ENCODE peak calls at places on chromosomes 2 and 18, in five cellular contexts. U is HepG2, F is HCT116, O is K562, V is NT2/D1. P is an unnamed sample.

GRCh38 chr2:175207741-175208438 is 26.4 kb upstream of the ATP5MC3 start:
- DNase-seq in U (no peak), F (no peak), O (no peak), V (no peak), P (no peak)

GRCh38 chr2:1743396-1744150 is 742 bp downstream of the PXDN start:
- DNase-seq in U (no peak), F (no peak), O (no peak), V (no peak), P (peak; percentile 71)

GRCh38 chr2:113228351-113228750 is 50.4 kb downstream of the PAX8 start:
- DNase-seq in U (no peak), F (no peak), O (no peak), V (no peak), P (no peak)

GRCh38 chr2:157874278-157874825 is 1.8 kb downstream of the ACVR1 start:
- DNase-seq in U (no peak), F (no peak), O (no peak), V (no peak), P (no peak)

GRCh38 chr18:56952026-56952425 is 194.9 kb upstream of the BOD1L2 start:
- DNase-seq in U (no peak), F (no peak), O (no peak), V (no peak), P (no peak)

GRCh38 chr2:8380026-8380425 is 301.8 kb upstream of the ID2 start:
- DNase-seq in U (no peak), F (no peak), O (no peak), V (no peak), P (no peak)

GRCh38 chr2:58571181-58571852 is 330.2 kb upstream of the FANCL start:
- DNase-seq in U (peak; percentile 50), F (peak; percentile 77), O (peak; percentile 53), V (peak; percentile 77), P (peak; percentile 44)

GRCh38 chr2:113966832-113967231 is 76.9 kb downstream of the ACTR3 start:
- DNase-seq in U (peak; percentile 85), F (no peak), O (no peak), V (no peak), P (no peak)

GRCh38 chr2:33924770-33925169 is 325.7 kb upstream of the FAM98A start:
- DNase-seq in U (no peak), F (no peak), O (no peak), V (no peak), P (no peak)

GRCh38 chr18:13566941-13567762 is 159.2 kb downstream of the FAM210A start:
- DNase-seq in U (no peak), F (no peak), O (no peak), V (no peak), P (no peak)

GRCh38 chr2:172082944-172083718 is 2.2 kb upstream of the DLX1 start:
- DNase-seq in U (no peak), F (no peak), O (no peak), V (no peak), P (no peak)

GRCh38 chr2:220562375-220563140 is 935.1 kb downstream of the SLC4A3 start:
- DNase-seq in U (no peak), F (no peak), O (no peak), V (no peak), P (no peak)

GRCh38 chr2:154599189-154599588 is 99.3 kb upstream of the KCNJ3 start:
- DNase-seq in U (no peak), F (no peak), O (no peak), V (no peak), P (no peak)

GRCh38 chr2:17475285-17475684 is 43.0 kb downstream of the RAD51AP2 start:
- DNase-seq in U (no peak), F (no peak), O (no peak), V (no peak), P (no peak)

GRCh38 chr18:13136056-13136688 is 82.4 kb upstream of the LDLRAD4 start:
- DNase-seq in U (no peak), F (no peak), O (peak; percentile 3), V (no peak), P (no peak)

GRCh38 chr18:79424880-79425572 is 29.3 kb downstream of the NFATC1 start:
- DNase-seq in U (no peak), F (no peak), O (no peak), V (no peak), P (no peak)

GRCh38 chr2:146003337-146003736 is 1483.4 kb upstream of the ZEB2 start:
- DNase-seq in U (no peak), F (no peak), O (no peak), V (no peak), P (no peak)

GRCh38 chr18:77086034-77086433 is 46.5 kb downstream of the MBP start:
- DNase-seq in U (no peak), F (no peak), O (no peak), V (no peak), P (no peak)

GRCh38 chr2:150472122-150472899 is 15.2 kb downstream of the RND3 start:
- DNase-seq in U (no peak), F (no peak), O (no peak), V (no peak), P (no peak)

GRCh38 chr2:108980076-108980475 is 8.9 kb downstream of the EDAR start:
- DNase-seq in U (no peak), F (no peak), O (no peak), V (no peak), P (no peak)

GRCh38 chr2:108981846-108982245 is 7.2 kb downstream of the EDAR start:
- DNase-seq in U (no peak), F (no peak), O (no peak), V (no peak), P (no peak)

GRCh38 chr2:108982259-108982679 is 6.8 kb downstream of the EDAR start:
- DNase-seq in U (peak; percentile 15), F (no peak), O (no peak), V (no peak), P (no peak)

GRCh38 chr2:108975613-108976435 is 13.2 kb downstream of the EDAR start:
- DNase-seq in U (no peak), F (no peak), O (no peak), V (no peak), P (no peak)

DNA sequence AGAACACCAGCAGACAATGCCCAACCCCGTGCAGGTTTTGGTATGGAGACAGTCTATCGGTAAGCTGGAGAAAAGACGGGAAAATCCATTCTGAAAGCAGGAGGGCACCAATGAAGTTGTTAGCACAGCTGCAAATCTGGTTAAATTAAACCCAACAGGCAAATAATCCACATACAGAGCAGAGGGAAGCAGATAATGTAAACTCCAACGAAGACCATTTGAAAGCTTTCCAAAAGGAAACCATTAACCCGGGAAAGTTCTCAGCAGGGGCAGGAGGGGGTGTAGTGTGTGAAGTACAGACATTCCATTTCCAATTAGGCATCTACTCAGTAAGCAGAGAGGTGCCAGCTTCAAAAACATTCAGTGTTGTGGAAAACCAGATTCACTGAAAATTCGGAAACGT is 10.3 kb downstream of the EDAR start:
- DNase-seq in U (no peak), F (no peak), O (no peak), V (no peak), P (no peak)
- TF ChIP-seq ZNF274 in U (no peak), F (no peak), O (no peak), V (no peak), P (no peak)

DNA sequence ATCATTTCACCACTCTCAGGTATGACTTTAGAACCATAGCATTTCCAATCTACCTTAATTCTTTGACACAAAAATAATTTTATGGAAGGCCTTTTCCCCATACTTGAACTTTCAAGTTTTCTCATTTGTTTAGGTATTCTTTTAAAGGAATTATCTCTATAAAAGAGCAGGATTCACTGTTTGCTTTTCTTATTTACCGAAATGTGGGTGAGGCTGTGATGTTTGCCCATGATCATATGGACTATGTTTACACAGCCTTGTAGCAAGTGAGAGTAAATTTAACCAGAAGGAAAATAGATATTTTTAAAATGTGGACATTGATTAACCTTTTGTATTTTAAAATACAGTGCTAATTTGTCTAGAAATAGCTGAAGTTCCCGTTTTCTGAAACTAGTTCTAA is 26.3 kb downstream of the CAB39 start:
- DNase-seq in U (peak; percentile 85), F (no peak), O (no peak), V (no peak), P (no peak)
- TF ChIP-seq ZNF274 in U (no peak), F (no peak), O (no peak), V (no peak), P (no peak)

DNA sequence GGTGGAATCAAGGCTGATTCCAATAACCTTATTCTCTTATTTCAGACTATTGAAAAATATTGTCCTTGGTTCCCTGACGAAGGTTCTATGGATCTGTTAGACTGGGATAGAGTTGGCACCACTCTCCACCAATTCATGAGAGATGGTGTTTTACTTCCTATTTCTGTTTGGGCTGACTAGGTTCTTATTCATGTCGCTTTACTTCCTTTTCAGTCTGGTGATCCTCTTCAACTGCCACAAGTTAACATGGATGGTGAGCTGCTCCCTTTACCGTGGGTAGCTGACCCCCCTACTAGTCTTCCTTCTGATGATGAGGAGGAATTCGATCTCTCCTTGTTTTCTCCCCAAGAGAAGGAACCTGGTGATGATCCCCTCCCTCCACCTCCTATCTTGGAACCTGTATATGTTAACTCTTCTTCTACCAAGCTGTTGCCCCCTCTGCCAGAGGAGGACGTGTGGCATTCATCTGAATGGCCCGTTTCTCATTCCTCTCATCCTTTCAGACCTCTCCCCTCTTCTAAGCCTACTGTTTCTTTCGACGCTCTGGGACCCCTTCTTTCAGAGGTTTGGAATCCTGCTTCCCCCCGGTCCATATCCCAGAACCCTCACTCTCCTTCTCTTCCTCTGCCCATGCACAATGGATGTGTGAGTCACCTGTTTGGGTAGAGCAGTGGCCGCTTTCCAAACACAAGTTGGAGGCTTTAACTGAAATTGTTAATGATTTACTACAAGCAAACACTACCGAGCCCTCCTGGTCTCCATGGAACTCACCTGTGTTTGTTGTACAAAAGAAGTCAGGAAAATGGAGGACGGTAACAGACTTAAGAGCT is 13.5 kb upstream of the CNOT11 start:
- DNase-seq in U (peak; percentile 99), F (no peak), O (no peak), V (no peak), P (no peak)
- TF ChIP-seq ZNF274 in U (no peak), F (no peak), O (no peak), V (no peak), P (no peak)

DNA sequence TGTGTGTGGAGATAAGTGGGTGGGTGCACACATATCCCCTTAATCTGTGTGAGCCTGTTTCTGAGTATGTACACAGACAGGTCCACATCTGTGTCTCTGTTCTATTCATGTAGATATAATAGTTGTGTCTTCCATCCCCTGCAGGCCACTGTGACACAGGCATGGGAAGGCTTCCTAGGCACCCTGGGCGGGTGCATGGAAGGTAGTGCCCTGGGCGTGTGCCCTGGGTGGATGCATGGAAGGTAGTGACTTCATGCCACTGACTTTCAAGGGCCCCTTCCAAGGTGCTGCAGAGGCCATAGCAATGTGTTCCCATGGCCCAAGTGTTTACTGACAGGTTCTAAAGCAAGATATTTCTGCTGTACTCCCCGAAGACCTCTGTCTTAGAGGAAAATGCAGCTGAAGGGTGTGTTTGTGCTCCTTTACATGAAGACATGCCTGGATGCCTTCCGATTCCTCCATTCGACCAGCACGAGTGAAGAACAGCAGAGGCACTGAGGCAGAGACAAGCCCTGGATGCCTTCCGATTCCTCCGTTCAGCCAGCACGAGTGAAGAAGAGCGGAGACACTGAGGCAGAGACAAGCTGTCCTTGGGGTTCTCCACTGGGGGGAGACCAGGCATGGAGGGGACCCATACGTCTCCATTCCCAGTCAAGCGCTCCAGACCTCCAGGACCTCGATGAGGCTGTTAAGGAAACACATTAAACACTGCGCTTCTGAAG is 462.7 kb upstream of the HS6ST1 start:
- DNase-seq in U (no peak), F (no peak), O (no peak), V (no peak), P (peak; percentile 24)
- TF ChIP-seq ZNF274 in U (no peak), F (no peak), O (no peak), V (no peak), P (no peak)

GRCh38 chr2:98601532-98602132 is 6.7 kb downstream of the COA5 start:
- DNase-seq in U (peak; percentile 69), F (peak; percentile 23), O (peak; percentile 31), V (peak; percentile 35), P (no peak)
- TF ChIP-seq ZNF274 in U (no peak), F (no peak), O (no peak), V (no peak), P (no peak)